ENCODE peak calls at places on chromosomes 12 and 14, in six cellular contexts. C is GM23338, S is PC-3, D is GM12878, E is lung, R is mammary epithelial cell. Y is an unnamed sample.
A peak's percentile ranks its signal among the peaks of the same experiment; 100 is the strongest.

GRCh38 chr12:116591608-116592115 is 32.5 kb downstream of the MAP1LC3B2 start:
- DNase-seq in S (no peak), D (no peak), C (no peak), R (no peak), E (no peak), Y (no peak)

GRCh38 chr12:19941096-19941495 is 427.2 kb upstream of the PDE3A start:
- DNase-seq in R (no peak), S (no peak), D (no peak), E (no peak), C (no peak), Y (no peak)

GRCh38 chr12:94134226-94134795 is 14.1 kb upstream of the PLXNC1 start:
- DNase-seq in R (peak; percentile 36), E (no peak), S (peak; percentile 79), D (no peak), C (peak; percentile 62), Y (peak; percentile 38)

GRCh38 chr14:54109521-54110120 is 153.0 kb upstream of the BMP4 start:
- DNase-seq in D (no peak), S (no peak), R (peak; percentile 48), C (no peak), E (no peak), Y (no peak)

GRCh38 chr14:85254718-85255117 is 275.2 kb upstream of the FLRT2 start:
- DNase-seq in E (no peak), S (no peak), C (no peak), R (no peak), D (no peak), Y (no peak)

GRCh38 chr12:112907415-112908157 is 824 bp downstream of the OAS1 start:
- DNase-seq in R (no peak), D (peak; percentile 59), S (no peak), E (no peak), C (no peak), Y (no peak)

GRCh38 chr14:57508756-57509155 is 15.1 kb upstream of the CCDC198 start:
- DNase-seq in R (no peak), D (no peak), E (no peak), S (no peak), C (no peak), Y (no peak)

GRCh38 chr12:124633954-124634352 is 66.5 kb upstream of the NCOR2 start:
- DNase-seq in E (no peak), R (no peak), D (no peak), S (no peak), C (no peak), Y (no peak)

GRCh38 chr14:52314521-52315354 is 626 bp downstream of the PTGER2 start:
- DNase-seq in R (peak; percentile 33), S (no peak), E (no peak), C (peak; percentile 56), D (no peak), Y (no peak)

GRCh38 chr14:23052182-23052623 is 5.1 kb downstream of the CDH24 start:
- DNase-seq in R (peak; percentile 40), E (no peak), D (no peak), C (peak; percentile 61), S (no peak), Y (no peak)

GRCh38 chr14:67514650-67515385 is 18.3 kb upstream of the PLEKHH1 start:
- DNase-seq in C (peak; percentile 66), D (no peak), R (no peak), S (peak; percentile 35), E (peak; percentile 41), Y (no peak)

GRCh38 chr12:51865470-51865745 is 16.9 kb upstream of the FIGNL2 start:
- DNase-seq in S (no peak), C (no peak), E (no peak), R (no peak), D (no peak), Y (no peak)

GRCh38 chr12:108410689-108411088 is 71.6 kb upstream of the CMKLR1 start:
- DNase-seq in D (no peak), R (no peak), C (no peak), E (no peak), S (no peak), Y (no peak)

GRCh38 chr14:49982522-49982951 is 89.7 kb downstream of the ARF6 start:
- DNase-seq in R (no peak), C (no peak), D (no peak), E (no peak), S (no peak), Y (peak; percentile 93)

GRCh38 chr12:124601699-124602098 is 34.3 kb upstream of the NCOR2 start:
- DNase-seq in R (no peak), S (no peak), C (no peak), D (no peak), E (no peak), Y (no peak)

GRCh38 chr12:54549774-54550451 is 512 bp downstream of the PDE1B start:
- DNase-seq in E (no peak), D (no peak), S (no peak), C (peak; percentile 72), R (peak; percentile 71), Y (no peak)

GRCh38 chr14:85587152-85587697 is 57.3 kb downstream of the FLRT2 start:
- DNase-seq in R (peak; percentile 72), S (peak; percentile 59), E (peak; percentile 30), C (no peak), D (no peak), Y (peak; percentile 15)

GRCh38 chr14:60878536-60878935 is 102.3 kb downstream of the TRMT5 start:
- DNase-seq in D (no peak), C (no peak), R (peak; percentile 9), S (no peak), E (no peak), Y (no peak)

GRCh38 chr12:130053641-130054040 is 108.6 kb upstream of the FZD10 start:
- DNase-seq in D (no peak), E (no peak), R (no peak), C (peak; percentile 16), S (no peak), Y (no peak)

GRCh38 chr12:108567974-108568652 is 5.7 kb downstream of the ISCU start:
- DNase-seq in S (no peak), E (no peak), D (peak; percentile 77), C (no peak), R (no peak), Y (no peak)

GRCh38 chr12:120687570-120688289 is 781 bp downstream of the MLEC start:
- DNase-seq in D (no peak), C (peak; percentile 58), E (peak; percentile 33), S (peak; percentile 37), R (no peak), Y (peak; percentile 9)

DNA sequence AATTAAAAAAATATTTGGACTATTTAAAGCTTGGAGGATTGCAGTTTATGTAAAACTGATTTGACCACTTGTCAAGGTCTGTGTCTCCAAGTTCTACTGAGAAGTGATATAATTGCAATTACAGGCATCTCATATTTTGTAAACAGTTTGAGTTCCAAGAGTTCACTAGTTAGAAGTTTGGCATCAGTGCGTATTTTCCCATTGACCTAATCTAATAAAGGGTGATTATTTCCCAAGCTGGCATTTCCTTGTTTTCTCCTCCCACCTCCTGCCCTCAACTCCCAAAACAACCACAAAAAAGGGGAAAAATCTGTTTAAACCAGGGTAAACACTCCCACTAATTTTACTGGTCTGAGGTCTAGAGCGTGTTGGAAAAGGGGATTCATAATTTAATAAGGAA is 3.0 kb upstream of the MYF6 start:
- DNase-seq in R (no peak), E (no peak), D (no peak), S (no peak), C (no peak), Y (no peak)
- H3K27me3 ChIP-seq in R (peaks cover 9% of the 10 kb centered on the region), E (peaks cover 7% of the 10 kb centered on the region), D (peaks cover 2% of the 10 kb centered on the region), S (peaks cover 19% of the 10 kb centered on the region), C (peaks cover 76% of the 10 kb centered on the region), Y (no peaks in the 10 kb centered on the region)

DNA sequence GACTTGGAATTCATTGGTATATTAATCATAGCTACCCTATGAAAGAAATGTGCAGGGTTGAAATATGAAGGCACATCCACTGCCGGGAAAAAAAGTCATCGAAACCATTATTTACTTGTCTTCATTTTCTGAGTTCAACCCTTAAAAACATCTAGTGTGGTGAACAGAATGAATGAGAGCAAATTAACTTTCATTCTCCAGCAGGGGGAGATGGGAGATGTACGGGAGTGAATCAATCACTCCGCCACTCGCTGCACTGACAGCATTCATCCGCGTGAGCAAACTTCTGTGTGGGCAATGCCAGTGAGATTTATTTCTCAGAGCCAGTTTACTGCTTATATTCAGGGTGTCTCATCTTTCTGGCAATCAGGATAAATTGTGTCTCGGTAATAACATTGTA is 463.5 kb upstream of the MIS18BP1 start:
- DNase-seq in D (no peak), E (no peak), S (peak; percentile 50), R (no peak), C (peak; percentile 72), Y (no peak)
- TF ChIP-seq CTCF in D (no peak), E (no peak), S (peak; percentile 62), R (peak; percentile 28), C (peak; percentile 55), Y (no peak)

DNA sequence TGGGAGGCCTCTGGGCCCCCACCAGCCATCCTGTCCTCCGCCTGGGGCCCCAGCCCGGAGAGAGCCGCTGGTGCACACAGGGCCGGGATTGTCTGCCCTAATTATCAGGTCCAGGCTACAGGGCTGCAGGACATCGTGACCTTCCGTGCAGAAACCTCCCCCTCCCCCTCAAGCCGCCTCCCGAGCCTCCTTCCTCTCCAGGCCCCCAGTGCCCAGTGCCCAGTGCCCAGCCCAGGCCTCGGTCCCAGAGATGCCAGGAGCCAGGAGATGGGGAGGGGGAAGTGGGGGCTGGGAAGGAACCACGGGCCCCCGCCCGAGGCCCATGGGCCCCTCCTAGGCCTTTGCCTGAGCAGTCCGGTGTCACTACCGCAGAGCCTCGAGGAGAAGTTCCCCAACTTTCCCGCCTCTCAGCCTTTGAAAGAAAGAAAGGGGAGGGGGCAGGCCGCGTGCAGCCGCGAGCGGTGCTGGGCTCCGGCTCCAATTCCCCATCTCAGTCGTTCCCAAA is 612 bp upstream of the GAPDH start:
- DNase-seq in S (peak; percentile 83), E (peak; percentile 70), D (no peak), R (no peak), C (peak; percentile 94), Y (peak; percentile 80)
- H3K4me1 ChIP-seq in S (peaks cover 38% of the 10 kb centered on the region), E (no peaks in the 10 kb centered on the region), D (peaks cover 26% of the 10 kb centered on the region), R (peaks cover 51% of the 10 kb centered on the region), C (peaks cover 34% of the 10 kb centered on the region), Y (peaks cover 58% of the 10 kb centered on the region)

GRCh38 chr12:1533205-1533601 is 61.2 kb downstream of the FBXL14 start:
- DNase-seq in S (no peak), D (peak; percentile 46), C (no peak), R (no peak), E (no peak), Y (no peak)
- H3K27me3 ChIP-seq in S (peaks cover 13% of the 10 kb centered on the region), D (peaks cover 5% of the 10 kb centered on the region), C (peaks cover 76% of the 10 kb centered on the region), R (no peaks in the 10 kb centered on the region), E (no peaks in the 10 kb centered on the region), Y (peaks cover 35% of the 10 kb centered on the region)

DNA sequence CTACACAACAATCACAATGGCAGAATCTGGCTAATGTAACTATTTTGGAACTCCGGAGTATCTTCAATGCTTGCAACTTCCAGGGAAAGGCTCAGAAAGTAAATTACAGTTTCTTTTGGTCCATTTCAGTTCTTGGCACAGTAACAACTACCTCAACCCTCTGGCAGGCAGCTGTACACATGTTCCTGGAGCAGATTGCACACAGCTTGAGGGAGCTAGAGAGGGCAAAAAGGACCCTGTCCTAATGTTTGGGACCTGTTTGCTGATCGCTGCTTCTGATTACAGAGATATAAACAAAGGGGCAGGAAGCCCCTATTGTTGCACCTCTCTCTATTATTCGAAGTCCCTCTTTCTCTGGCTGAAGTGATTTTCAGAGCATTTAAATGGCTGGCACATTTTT is 35.2 kb upstream of the SLC38A1 start:
- DNase-seq in R (no peak), S (no peak), E (no peak), D (no peak), C (no peak), Y (no peak)
- TF ChIP-seq CTCF in R (no peak), S (no peak), E (no peak), D (no peak), C (no peak), Y (no peak)

Y was measured in PC-9.